ENCODE peak calls at places on chromosomes 3 and 15, in six cellular contexts. P is germinal center; V is NCI-H510A treated with DMSO at 0.1 percent for 48 hours; T is heart left ventricle; Q is NCI-H2029; Z is stimulated activated naive CD8-positive, alpha-beta T cell treated with anti-CD3 and anti-CD28 coated beads, Interleukin-15, Interleukin-2, amounts not matched to agents 100 U/mL and 50 U/mL, for 24 hours. K is an unnamed sample.

GRCh38 chr15:76057332-76058000 is 2.3 kb upstream of the TMEM266 start:
- DNase-seq in Q (no peak), Z (peak; percentile 53), V (no peak), P (peak; percentile 49), T (no peak), K (peak; percentile 60)

GRCh38 chr3:194107126-194107525 is 28.8 kb upstream of the HES1 start:
- DNase-seq in P (no peak), V (no peak), T (no peak), Q (no peak), Z (peak; percentile 55), K (no peak)

GRCh38 chr3:125403789-125404188 is 28.7 kb upstream of the ZNF148 start:
- DNase-seq in T (no peak), Q (no peak), Z (no peak), V (no peak), P (no peak), K (no peak)

GRCh38 chr3:80993241-80993945 is 768.1 kb downstream of the GBE1 start:
- DNase-seq in Q (no peak), Z (no peak), T (no peak), P (no peak), V (no peak), K (no peak)

GRCh38 chr15:33837294-33837693 is 131.0 kb upstream of the CHRM5 start:
- DNase-seq in Z (no peak), P (no peak), V (no peak), Q (no peak), T (no peak), K (no peak)

GRCh38 chr3:41339758-41340157 is 140.5 kb downstream of the CTNNB1 start:
- DNase-seq in T (no peak), Q (no peak), P (peak; percentile 6), Z (no peak), V (no peak), K (no peak)

GRCh38 chr3:183822631-183823030 is 2.7 kb downstream of the MAP6D1 start:
- DNase-seq in T (no peak), Q (no peak), P (no peak), V (no peak), Z (no peak), K (peak; percentile 41)

GRCh38 chr3:119810018-119810435 is 28.1 kb downstream of the NR1I2 start:
- DNase-seq in Z (peak; percentile 63), T (peak; percentile 34), Q (peak; percentile 22), V (no peak), P (peak; percentile 54), K (peak; percentile 81)

GRCh38 chr15:80536231-80536630 is 132.0 kb downstream of the ARNT2 start:
- DNase-seq in P (no peak), V (peak; percentile 81), Q (peak; percentile 75), Z (no peak), T (no peak), K (no peak)

GRCh38 chr3:12179441-12179840 is 20.7 kb upstream of the TIMP4 start:
- DNase-seq in P (no peak), V (no peak), Z (no peak), T (no peak), Q (no peak), K (no peak)

GRCh38 chr15:101267320-101268104 is 9.8 kb downstream of the SELENOS start:
- DNase-seq in T (peak; percentile 65), V (no peak), P (no peak), Q (no peak), Z (no peak), K (no peak)

GRCh38 chr3:38655708-38656300 is 6.3 kb upstream of the SCN5A start:
- DNase-seq in Q (peak; percentile 4), V (peak; percentile 53), Z (no peak), P (no peak), T (no peak), K (peak; percentile 71)

GRCh38 chr3:64082917-64083587 is 59.8 kb upstream of the PSMD6 start:
- DNase-seq in Q (no peak), P (no peak), T (no peak), Z (no peak), V (no peak), K (no peak)

GRCh38 chr3:67610458-67610857 is 44.0 kb downstream of the SUCLG2 start:
- DNase-seq in T (no peak), P (no peak), Q (no peak), V (no peak), Z (no peak), K (no peak)

GRCh38 chr15:38541046-38541445 is 23.6 kb downstream of the RASGRP1 start:
- DNase-seq in T (no peak), V (no peak), P (no peak), Z (no peak), Q (no peak), K (no peak)

GRCh38 chr3:89171681-89172080 is 64.3 kb downstream of the EPHA3 start:
- DNase-seq in V (no peak), Q (no peak), P (no peak), T (no peak), Z (no peak), K (no peak)

GRCh38 chr15:67501836-67502461 is 19.0 kb upstream of the C15orf61 start:
- DNase-seq in Z (no peak), V (peak; percentile 30), T (no peak), P (no peak), Q (no peak), K (peak; percentile 61)

GRCh38 chr15:75836953-75837321 is 6.3 kb upstream of the UBE2Q2 start:
- DNase-seq in P (no peak), V (no peak), T (peak; percentile 54), Q (no peak), Z (peak; percentile 32), K (no peak)

GRCh38 chr3:50405249-50405648 is 45.9 kb upstream of the TMEM115 start:
- DNase-seq in V (no peak), Z (peak; percentile 40), T (no peak), Q (no peak), P (no peak), K (peak; percentile 32)

GRCh38 chr3:10407361-10407760 is 86.4 kb upstream of the SEC13 start:
- DNase-seq in Z (no peak), Q (no peak), V (no peak), P (no peak), T (no peak), K (no peak)

GRCh38 chr15:64246364-64247189 is 83.8 kb upstream of the PPIB start:
- DNase-seq in T (no peak), P (no peak), Q (peak; percentile 67), Z (peak; percentile 57), V (peak; percentile 26), K (peak; percentile 6)

GRCh38 chr3:124291008-124291407 is 299.1 kb upstream of the ROPN1 start:
- DNase-seq in T (no peak), Q (no peak), V (no peak), Z (no peak), P (no peak), K (no peak)

GRCh38 chr3:77078279-77078678 is 38.4 kb downstream of the ROBO2 start:
- DNase-seq in Q (no peak), T (no peak), P (no peak), Z (no peak), V (no peak), K (no peak)

GRCh38 chr15:40291088-40291574 is 8.3 kb upstream of the ANKRD63 start:
- DNase-seq in Q (no peak), T (peak; percentile 64), P (no peak), Z (no peak), V (peak; percentile 37), K (peak; percentile 85)

K was measured in retina.